ENCODE peak calls at places on chromosomes 13 and 19, in seven cellular contexts. One of them, this sample, is unnamed.

GRCh38 chr19:8663920-8664670 is 33.7 kb downstream of the NFILZ start:
- DNase-seq in mucosa of descending colon: peak; percentile 61
- DNase-seq in retinal pigment epithelial cell: no peak
- DNase-seq in astrocyte of the cerebellum: no peak
- DNase-seq in fibroblast of pulmonary artery: no peak
- DNase-seq in GM20000: peak; percentile 22
- DNase-seq in CD8-positive, alpha-beta T cell: peak; percentile 46
- DNase-seq in this sample: no peak

GRCh38 chr19:47018923-47019322 is 714 bp upstream of the NPAS1 start:
- DNase-seq in mucosa of descending colon: no peak
- DNase-seq in retinal pigment epithelial cell: no peak
- DNase-seq in astrocyte of the cerebellum: no peak
- DNase-seq in fibroblast of pulmonary artery: no peak
- DNase-seq in GM20000: no peak
- DNase-seq in CD8-positive, alpha-beta T cell: no peak
- DNase-seq in this sample: no peak

GRCh38 chr13:91962946-91963345 is 564.5 kb downstream of the GPC5 start:
- DNase-seq in mucosa of descending colon: no peak
- DNase-seq in retinal pigment epithelial cell: no peak
- DNase-seq in astrocyte of the cerebellum: no peak
- DNase-seq in fibroblast of pulmonary artery: no peak
- DNase-seq in GM20000: no peak
- DNase-seq in CD8-positive, alpha-beta T cell: no peak
- DNase-seq in this sample: no peak

GRCh38 chr19:33559996-33560395 is 38.4 kb upstream of the PEPD start:
- DNase-seq in mucosa of descending colon: no peak
- DNase-seq in retinal pigment epithelial cell: no peak
- DNase-seq in astrocyte of the cerebellum: no peak
- DNase-seq in fibroblast of pulmonary artery: no peak
- DNase-seq in GM20000: no peak
- DNase-seq in CD8-positive, alpha-beta T cell: no peak
- DNase-seq in this sample: no peak

GRCh38 chr13:98521461-98521860 is 55.4 kb downstream of the STK24 start:
- DNase-seq in mucosa of descending colon: no peak
- DNase-seq in retinal pigment epithelial cell: no peak
- DNase-seq in astrocyte of the cerebellum: no peak
- DNase-seq in fibroblast of pulmonary artery: no peak
- DNase-seq in GM20000: no peak
- DNase-seq in CD8-positive, alpha-beta T cell: no peak
- DNase-seq in this sample: no peak

GRCh38 chr13:99677388-99677951 is 176.2 kb downstream of the TM9SF2 start:
- DNase-seq in mucosa of descending colon: no peak
- DNase-seq in retinal pigment epithelial cell: no peak
- DNase-seq in astrocyte of the cerebellum: no peak
- DNase-seq in fibroblast of pulmonary artery: peak; percentile 2
- DNase-seq in GM20000: no peak
- DNase-seq in CD8-positive, alpha-beta T cell: no peak
- DNase-seq in this sample: peak; percentile 11

GRCh38 chr13:75135325-75135825 is 346.6 kb downstream of the TBC1D4 start:
- DNase-seq in mucosa of descending colon: no peak
- DNase-seq in retinal pigment epithelial cell: peak; percentile 97
- DNase-seq in astrocyte of the cerebellum: peak; percentile 95
- DNase-seq in fibroblast of pulmonary artery: peak; percentile 98
- DNase-seq in GM20000: no peak
- DNase-seq in CD8-positive, alpha-beta T cell: no peak
- DNase-seq in this sample: peak; percentile 57

GRCh38 chr13:72144625-72145024 is 277.6 kb upstream of the DACH1 start:
- DNase-seq in mucosa of descending colon: no peak
- DNase-seq in retinal pigment epithelial cell: no peak
- DNase-seq in astrocyte of the cerebellum: no peak
- DNase-seq in fibroblast of pulmonary artery: no peak
- DNase-seq in GM20000: no peak
- DNase-seq in CD8-positive, alpha-beta T cell: no peak
- DNase-seq in this sample: no peak

GRCh38 chr19:11168568-11168967 is 13.0 kb upstream of the SPC24 start:
- DNase-seq in mucosa of descending colon: no peak
- DNase-seq in retinal pigment epithelial cell: peak; percentile 66
- DNase-seq in astrocyte of the cerebellum: peak; percentile 53
- DNase-seq in fibroblast of pulmonary artery: peak; percentile 91
- DNase-seq in GM20000: no peak
- DNase-seq in CD8-positive, alpha-beta T cell: no peak
- DNase-seq in this sample: peak; percentile 91

GRCh38 chr13:113046883-113047244 is 58.7 kb upstream of the F7 start:
- DNase-seq in mucosa of descending colon: peak; percentile 9
- DNase-seq in retinal pigment epithelial cell: no peak
- DNase-seq in astrocyte of the cerebellum: no peak
- DNase-seq in fibroblast of pulmonary artery: no peak
- DNase-seq in GM20000: no peak
- DNase-seq in CD8-positive, alpha-beta T cell: no peak
- DNase-seq in this sample: no peak

GRCh38 chr19:31500540-31500830 is 151.2 kb upstream of the TSHZ3 start:
- DNase-seq in mucosa of descending colon: no peak
- DNase-seq in retinal pigment epithelial cell: no peak
- DNase-seq in astrocyte of the cerebellum: no peak
- DNase-seq in fibroblast of pulmonary artery: no peak
- DNase-seq in GM20000: no peak
- DNase-seq in CD8-positive, alpha-beta T cell: no peak
- DNase-seq in this sample: no peak

GRCh38 chr19:7868671-7869452 is 5.3 kb downstream of the PRR36 start:
- DNase-seq in mucosa of descending colon: peak; percentile 87
- DNase-seq in retinal pigment epithelial cell: peak; percentile 54
- DNase-seq in astrocyte of the cerebellum: no peak
- DNase-seq in fibroblast of pulmonary artery: peak; percentile 62
- DNase-seq in GM20000: peak; percentile 97
- DNase-seq in CD8-positive, alpha-beta T cell: peak; percentile 80
- DNase-seq in this sample: peak; percentile 91

GRCh38 chr13:29196409-29197074 is 376.4 kb downstream of the MTUS2 start:
- DNase-seq in mucosa of descending colon: no peak
- DNase-seq in retinal pigment epithelial cell: no peak
- DNase-seq in astrocyte of the cerebellum: no peak
- DNase-seq in fibroblast of pulmonary artery: no peak
- DNase-seq in GM20000: peak; percentile 12
- DNase-seq in CD8-positive, alpha-beta T cell: no peak
- DNase-seq in this sample: no peak

GRCh38 chr19:18650048-18650435 is 13.2 kb downstream of the KLHL26 start:
- DNase-seq in mucosa of descending colon: peak; percentile 55
- DNase-seq in retinal pigment epithelial cell: no peak
- DNase-seq in astrocyte of the cerebellum: peak; percentile 23
- DNase-seq in fibroblast of pulmonary artery: peak; percentile 52
- DNase-seq in GM20000: no peak
- DNase-seq in CD8-positive, alpha-beta T cell: no peak
- DNase-seq in this sample: no peak

GRCh38 chr13:101779147-101779546 is 326.7 kb downstream of the ITGBL1 start:
- DNase-seq in mucosa of descending colon: no peak
- DNase-seq in retinal pigment epithelial cell: no peak
- DNase-seq in astrocyte of the cerebellum: no peak
- DNase-seq in fibroblast of pulmonary artery: no peak
- DNase-seq in GM20000: no peak
- DNase-seq in CD8-positive, alpha-beta T cell: no peak
- DNase-seq in this sample: no peak

GRCh38 chr19:46217476-46217875 is 12.1 kb upstream of the IGFL1 start:
- DNase-seq in mucosa of descending colon: no peak
- DNase-seq in retinal pigment epithelial cell: no peak
- DNase-seq in astrocyte of the cerebellum: no peak
- DNase-seq in fibroblast of pulmonary artery: no peak
- DNase-seq in GM20000: no peak
- DNase-seq in CD8-positive, alpha-beta T cell: no peak
- DNase-seq in this sample: no peak

GRCh38 chr19:52584686-52585085 is 14.6 kb downstream of the ZNF701 start:
- DNase-seq in mucosa of descending colon: no peak
- DNase-seq in retinal pigment epithelial cell: no peak
- DNase-seq in astrocyte of the cerebellum: no peak
- DNase-seq in fibroblast of pulmonary artery: no peak
- DNase-seq in GM20000: no peak
- DNase-seq in CD8-positive, alpha-beta T cell: no peak
- DNase-seq in this sample: no peak

GRCh38 chr13:91553584-91553983 is 155.2 kb downstream of the GPC5 start:
- DNase-seq in mucosa of descending colon: no peak
- DNase-seq in retinal pigment epithelial cell: no peak
- DNase-seq in astrocyte of the cerebellum: no peak
- DNase-seq in fibroblast of pulmonary artery: no peak
- DNase-seq in GM20000: no peak
- DNase-seq in CD8-positive, alpha-beta T cell: no peak
- DNase-seq in this sample: no peak

GRCh38 chr19:35120492-35120891 is 4.9 kb downstream of the FXYD3 start:
- DNase-seq in mucosa of descending colon: no peak
- DNase-seq in retinal pigment epithelial cell: no peak
- DNase-seq in astrocyte of the cerebellum: peak; percentile 5
- DNase-seq in fibroblast of pulmonary artery: peak; percentile 23
- DNase-seq in GM20000: no peak
- DNase-seq in CD8-positive, alpha-beta T cell: no peak
- DNase-seq in this sample: peak; percentile 98

GRCh38 chr19:46133777-46134231 is 9.3 kb upstream of the IGFL3 start:
- DNase-seq in mucosa of descending colon: no peak
- DNase-seq in retinal pigment epithelial cell: no peak
- DNase-seq in astrocyte of the cerebellum: no peak
- DNase-seq in fibroblast of pulmonary artery: peak; percentile 10
- DNase-seq in GM20000: no peak
- DNase-seq in CD8-positive, alpha-beta T cell: no peak
- DNase-seq in this sample: no peak

GRCh38 chr19:34316741-34317241 is 48.2 kb upstream of the GPI start:
- DNase-seq in mucosa of descending colon: no peak
- DNase-seq in retinal pigment epithelial cell: no peak
- DNase-seq in astrocyte of the cerebellum: no peak
- DNase-seq in fibroblast of pulmonary artery: peak; percentile 61
- DNase-seq in GM20000: no peak
- DNase-seq in CD8-positive, alpha-beta T cell: no peak
- DNase-seq in this sample: peak; percentile 41

GRCh38 chr19:42206871-42207755 is 10.4 kb downstream of the DEDD2 start:
- DNase-seq in mucosa of descending colon: peak; percentile 54
- DNase-seq in retinal pigment epithelial cell: no peak
- DNase-seq in astrocyte of the cerebellum: no peak
- DNase-seq in fibroblast of pulmonary artery: no peak
- DNase-seq in GM20000: no peak
- DNase-seq in CD8-positive, alpha-beta T cell: no peak
- DNase-seq in this sample: peak; percentile 53

GRCh38 chr19:8638078-8638619 is 7.7 kb downstream of the NFILZ start:
- DNase-seq in mucosa of descending colon: peak; percentile 55
- DNase-seq in retinal pigment epithelial cell: no peak
- DNase-seq in astrocyte of the cerebellum: peak; percentile 92
- DNase-seq in fibroblast of pulmonary artery: peak; percentile 36
- DNase-seq in GM20000: no peak
- DNase-seq in CD8-positive, alpha-beta T cell: no peak
- DNase-seq in this sample: peak; percentile 27

GRCh38 chr19:53659292-53659691 is 27.5 kb downstream of the DPRX start:
- DNase-seq in mucosa of descending colon: no peak
- DNase-seq in retinal pigment epithelial cell: no peak
- DNase-seq in astrocyte of the cerebellum: no peak
- DNase-seq in fibroblast of pulmonary artery: peak; percentile 3
- DNase-seq in GM20000: no peak
- DNase-seq in CD8-positive, alpha-beta T cell: no peak
- DNase-seq in this sample: no peak

GRCh38 chr13:40069173-40070044 is 413.9 kb downstream of the COG6 start:
- DNase-seq in mucosa of descending colon: no peak
- DNase-seq in retinal pigment epithelial cell: no peak
- DNase-seq in astrocyte of the cerebellum: peak; percentile 49
- DNase-seq in fibroblast of pulmonary artery: peak; percentile 88
- DNase-seq in GM20000: peak; percentile 68
- DNase-seq in CD8-positive, alpha-beta T cell: peak; percentile 77
- DNase-seq in this sample: peak; percentile 83

GRCh38 chr19:47275866-47276461 is 1.3 kb downstream of the INAFM1 start:
- DNase-seq in mucosa of descending colon: peak; percentile 63
- DNase-seq in retinal pigment epithelial cell: no peak
- DNase-seq in astrocyte of the cerebellum: no peak
- DNase-seq in fibroblast of pulmonary artery: peak; percentile 70
- DNase-seq in GM20000: no peak
- DNase-seq in CD8-positive, alpha-beta T cell: no peak
- DNase-seq in this sample: no peak

DNA sequence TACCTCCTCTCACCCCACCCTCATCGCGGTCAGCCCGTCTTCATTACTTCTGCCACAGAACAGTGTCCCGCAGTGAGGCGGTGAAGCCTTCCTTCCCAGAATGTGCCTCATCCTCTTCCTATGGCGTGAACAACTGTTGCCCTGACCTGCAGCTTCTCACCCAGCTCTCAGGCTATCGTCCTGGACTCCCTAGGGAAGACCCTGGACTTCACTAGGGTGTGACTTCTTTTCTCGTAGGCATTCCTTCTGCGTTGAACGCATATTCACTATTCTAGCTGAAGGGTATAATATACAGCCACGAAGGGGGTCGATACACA is 982 bp downstream of the ZNF865 start:
- DNase-seq in mucosa of descending colon: no peak
- DNase-seq in retinal pigment epithelial cell: no peak
- DNase-seq in astrocyte of the cerebellum: no peak
- DNase-seq in fibroblast of pulmonary artery: no peak
- DNase-seq in GM20000: no peak
- DNase-seq in CD8-positive, alpha-beta T cell: no peak
- DNase-seq in this sample: no peak
- TF ChIP-seq CTCF in mucosa of descending colon: no peak
- TF ChIP-seq CTCF in retinal pigment epithelial cell: no peak
- TF ChIP-seq CTCF in astrocyte of the cerebellum: no peak
- TF ChIP-seq CTCF in fibroblast of pulmonary artery: no peak
- TF ChIP-seq CTCF in GM20000: no peak
- TF ChIP-seq CTCF in CD8-positive, alpha-beta T cell: peak; percentile 34
- TF ChIP-seq CTCF in this sample: no peak

DNA sequence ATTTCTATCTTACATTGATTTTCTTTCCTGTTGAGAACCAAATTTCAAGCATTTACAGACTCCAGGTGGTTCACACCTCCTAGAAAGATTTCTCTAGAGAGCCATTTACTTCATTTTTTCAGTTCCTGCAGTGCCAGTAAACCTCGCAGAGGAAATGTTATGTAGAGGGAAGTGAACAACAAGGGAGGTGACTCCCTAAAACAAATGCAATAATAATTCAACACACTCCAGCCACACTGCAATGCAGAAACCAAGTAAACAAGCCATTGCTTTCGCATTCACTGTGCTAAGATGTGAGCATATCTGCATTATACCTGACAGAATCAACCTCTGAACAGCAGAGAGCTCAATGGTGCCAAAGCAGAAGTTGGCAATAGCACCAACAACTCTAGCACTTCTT is 215.1 kb downstream of the RBM26 start:
- DNase-seq in mucosa of descending colon: no peak
- DNase-seq in retinal pigment epithelial cell: no peak
- DNase-seq in astrocyte of the cerebellum: no peak
- DNase-seq in fibroblast of pulmonary artery: no peak
- DNase-seq in GM20000: no peak
- DNase-seq in CD8-positive, alpha-beta T cell: no peak
- DNase-seq in this sample: no peak
- TF ChIP-seq CTCF in mucosa of descending colon: no peak
- TF ChIP-seq CTCF in retinal pigment epithelial cell: no peak
- TF ChIP-seq CTCF in astrocyte of the cerebellum: no peak
- TF ChIP-seq CTCF in fibroblast of pulmonary artery: no peak
- TF ChIP-seq CTCF in GM20000: no peak
- TF ChIP-seq CTCF in CD8-positive, alpha-beta T cell: no peak
- TF ChIP-seq CTCF in this sample: no peak

GRCh38 chr19:43430142-43430710 is 15.5 kb downstream of the TEX101 start:
- DNase-seq in mucosa of descending colon: no peak
- DNase-seq in retinal pigment epithelial cell: no peak
- DNase-seq in astrocyte of the cerebellum: no peak
- DNase-seq in fibroblast of pulmonary artery: no peak
- DNase-seq in GM20000: no peak
- DNase-seq in CD8-positive, alpha-beta T cell: no peak
- DNase-seq in this sample: no peak
- TF ChIP-seq CTCF in mucosa of descending colon: no peak
- TF ChIP-seq CTCF in retinal pigment epithelial cell: peak; percentile 23
- TF ChIP-seq CTCF in astrocyte of the cerebellum: no peak
- TF ChIP-seq CTCF in fibroblast of pulmonary artery: peak; percentile 9
- TF ChIP-seq CTCF in GM20000: peak; percentile 13
- TF ChIP-seq CTCF in CD8-positive, alpha-beta T cell: no peak
- TF ChIP-seq CTCF in this sample: peak; percentile 9

GRCh38 chr19:44585371-44586141 is 27.8 kb upstream of the IGSF23 start:
- DNase-seq in mucosa of descending colon: no peak
- DNase-seq in retinal pigment epithelial cell: no peak
- DNase-seq in astrocyte of the cerebellum: no peak
- DNase-seq in fibroblast of pulmonary artery: peak; percentile 61
- DNase-seq in GM20000: no peak
- DNase-seq in CD8-positive, alpha-beta T cell: no peak
- DNase-seq in this sample: peak; percentile 53
- TF ChIP-seq CTCF in mucosa of descending colon: no peak
- TF ChIP-seq CTCF in retinal pigment epithelial cell: peak; percentile 42
- TF ChIP-seq CTCF in astrocyte of the cerebellum: peak; percentile 15
- TF ChIP-seq CTCF in fibroblast of pulmonary artery: peak; percentile 36
- TF ChIP-seq CTCF in GM20000: no peak
- TF ChIP-seq CTCF in CD8-positive, alpha-beta T cell: no peak
- TF ChIP-seq CTCF in this sample: no peak

This sample was measured in MCF 10A.